ENCODE peak calls at places on chromosomes 6 and 20, in seven cellular contexts. One of them, this sample, is unnamed.

GRCh38 chr6:16803294-16804006 is 42.2 kb upstream of the ATXN1 start:
- DNase-seq in PC-3: no peak
- DNase-seq in OCI-LY7: no peak
- DNase-seq in hepatocyte: peak; percentile 81
- DNase-seq in GM23248: no peak
- DNase-seq in GM23338: peak; percentile 92
- DNase-seq in HCT116: no peak
- DNase-seq in this sample: peak; percentile 31

GRCh38 chr6:24636681-24637080 is 9.3 kb downstream of the KIAA0319 start:
- DNase-seq in PC-3: no peak
- DNase-seq in GM23338: no peak
- DNase-seq in hepatocyte: no peak
- DNase-seq in GM23248: no peak
- DNase-seq in OCI-LY7: no peak
- DNase-seq in HCT116: no peak
- DNase-seq in this sample: no peak

GRCh38 chr6:47787620-47788497 is 6.0 kb downstream of the OPN5 start:
- DNase-seq in hepatocyte: peak; percentile 86
- DNase-seq in HCT116: peak; percentile 58
- DNase-seq in PC-3: peak; percentile 88
- DNase-seq in GM23338: peak; percentile 82
- DNase-seq in GM23248: peak; percentile 73
- DNase-seq in OCI-LY7: peak; percentile 73
- DNase-seq in this sample: peak; percentile 79

GRCh38 chr6:166588691-166589333 is 2.3 kb upstream of the RAMACL start:
- DNase-seq in PC-3: no peak
- DNase-seq in GM23338: peak; percentile 54
- DNase-seq in HCT116: no peak
- DNase-seq in hepatocyte: no peak
- DNase-seq in GM23248: peak; percentile 67
- DNase-seq in OCI-LY7: peak; percentile 42
- DNase-seq in this sample: no peak

GRCh38 chr20:31859998-31860380 is 10.3 kb downstream of the DUSP15 start:
- DNase-seq in OCI-LY7: no peak
- DNase-seq in hepatocyte: no peak
- DNase-seq in GM23338: no peak
- DNase-seq in HCT116: no peak
- DNase-seq in PC-3: no peak
- DNase-seq in GM23248: no peak
- DNase-seq in this sample: no peak

GRCh38 chr6:147782302-147782701 is 273.8 kb downstream of the SAMD5 start:
- DNase-seq in PC-3: peak; percentile 39
- DNase-seq in GM23248: no peak
- DNase-seq in GM23338: no peak
- DNase-seq in OCI-LY7: no peak
- DNase-seq in hepatocyte: peak; percentile 40
- DNase-seq in HCT116: no peak
- DNase-seq in this sample: peak; percentile 39

GRCh38 chr20:41631826-41632225 is 13.6 kb upstream of the CHD6 start:
- DNase-seq in OCI-LY7: no peak
- DNase-seq in GM23338: no peak
- DNase-seq in hepatocyte: no peak
- DNase-seq in HCT116: no peak
- DNase-seq in PC-3: no peak
- DNase-seq in GM23248: peak; percentile 83
- DNase-seq in this sample: no peak

GRCh38 chr20:46169245-46170171 is 51.4 kb downstream of the CD40 start:
- DNase-seq in GM23248: no peak
- DNase-seq in OCI-LY7: no peak
- DNase-seq in HCT116: no peak
- DNase-seq in GM23338: no peak
- DNase-seq in PC-3: no peak
- DNase-seq in hepatocyte: no peak
- DNase-seq in this sample: no peak

GRCh38 chr20:52150440-52151258 is 40.9 kb downstream of the ZFP64 start:
- DNase-seq in GM23338: peak; percentile 61
- DNase-seq in OCI-LY7: peak; percentile 51
- DNase-seq in GM23248: peak; percentile 53
- DNase-seq in PC-3: peak; percentile 76
- DNase-seq in hepatocyte: peak; percentile 55
- DNase-seq in HCT116: peak; percentile 33
- DNase-seq in this sample: peak; percentile 54

DNA sequence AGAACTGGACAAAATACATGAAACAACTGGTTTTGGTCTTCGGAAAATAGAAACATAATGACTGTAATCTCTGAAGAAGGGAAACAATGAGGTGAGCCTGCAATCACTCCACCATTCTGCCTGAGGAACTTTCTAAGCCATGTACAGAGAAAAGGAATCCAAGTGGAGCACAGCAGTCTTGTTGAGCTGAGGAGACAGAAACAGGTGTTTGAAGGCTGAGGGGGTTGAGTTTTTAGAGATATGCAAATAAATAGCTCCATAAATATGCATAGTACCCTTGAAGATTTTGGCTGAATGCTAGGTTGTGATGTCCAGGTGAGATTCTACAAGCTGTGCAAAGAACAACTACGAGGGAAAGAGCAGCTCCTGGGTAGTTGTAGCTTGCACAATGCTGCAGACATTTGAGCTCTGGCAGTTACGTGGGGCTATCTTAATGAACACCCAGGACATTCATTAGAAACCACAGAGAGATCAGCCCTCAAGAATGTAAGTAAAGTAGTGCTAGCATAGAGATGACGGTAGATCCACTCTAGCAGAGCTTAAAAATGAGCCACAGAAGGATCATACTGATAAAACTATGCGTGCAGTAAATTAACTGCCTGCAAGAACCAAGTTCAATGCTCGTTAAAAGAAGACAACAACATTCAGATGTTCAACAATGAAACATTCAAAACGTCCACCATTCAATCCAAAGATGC is 24.3 kb downstream of the TUBB2B start:
- DNase-seq in PC-3: no peak
- DNase-seq in GM23248: peak; percentile 43
- DNase-seq in OCI-LY7: peak; percentile 19
- DNase-seq in GM23338: no peak
- DNase-seq in hepatocyte: no peak
- DNase-seq in HCT116: no peak
- DNase-seq in this sample: no peak
- TF ChIP-seq EZH2phosphoT487 in PC-3: no peak
- TF ChIP-seq EZH2phosphoT487 in GM23248: no peak
- TF ChIP-seq EZH2phosphoT487 in OCI-LY7: no peak
- TF ChIP-seq EZH2phosphoT487 in GM23338: no peak
- TF ChIP-seq EZH2phosphoT487 in hepatocyte: no peak
- TF ChIP-seq EZH2phosphoT487 in HCT116: no peak
- TF ChIP-seq EZH2phosphoT487 in this sample: no peak

GRCh38 chr20:23867152-23867776 is 12.3 kb downstream of the CST5 start:
- DNase-seq in hepatocyte: no peak
- DNase-seq in OCI-LY7: peak; percentile 46
- DNase-seq in GM23248: no peak
- DNase-seq in GM23338: peak; percentile 56
- DNase-seq in HCT116: no peak
- DNase-seq in PC-3: no peak
- DNase-seq in this sample: no peak
- TF ChIP-seq EZH2phosphoT487 in hepatocyte: no peak
- TF ChIP-seq EZH2phosphoT487 in OCI-LY7: no peak
- TF ChIP-seq EZH2phosphoT487 in GM23248: no peak
- TF ChIP-seq EZH2phosphoT487 in GM23338: no peak
- TF ChIP-seq EZH2phosphoT487 in HCT116: no peak
- TF ChIP-seq EZH2phosphoT487 in PC-3: no peak
- TF ChIP-seq EZH2phosphoT487 in this sample: no peak

GRCh38 chr20:53599378-53599777 is 5.7 kb upstream of the ZNF217 start:
- DNase-seq in PC-3: peak; percentile 1
- DNase-seq in GM23248: no peak
- DNase-seq in HCT116: no peak
- DNase-seq in OCI-LY7: no peak
- DNase-seq in GM23338: no peak
- DNase-seq in hepatocyte: no peak
- DNase-seq in this sample: no peak
- TF ChIP-seq EZH2phosphoT487 in PC-3: no peak
- TF ChIP-seq EZH2phosphoT487 in GM23248: no peak
- TF ChIP-seq EZH2phosphoT487 in HCT116: no peak
- TF ChIP-seq EZH2phosphoT487 in OCI-LY7: no peak
- TF ChIP-seq EZH2phosphoT487 in GM23338: no peak
- TF ChIP-seq EZH2phosphoT487 in hepatocyte: no peak
- TF ChIP-seq EZH2phosphoT487 in this sample: no peak

DNA sequence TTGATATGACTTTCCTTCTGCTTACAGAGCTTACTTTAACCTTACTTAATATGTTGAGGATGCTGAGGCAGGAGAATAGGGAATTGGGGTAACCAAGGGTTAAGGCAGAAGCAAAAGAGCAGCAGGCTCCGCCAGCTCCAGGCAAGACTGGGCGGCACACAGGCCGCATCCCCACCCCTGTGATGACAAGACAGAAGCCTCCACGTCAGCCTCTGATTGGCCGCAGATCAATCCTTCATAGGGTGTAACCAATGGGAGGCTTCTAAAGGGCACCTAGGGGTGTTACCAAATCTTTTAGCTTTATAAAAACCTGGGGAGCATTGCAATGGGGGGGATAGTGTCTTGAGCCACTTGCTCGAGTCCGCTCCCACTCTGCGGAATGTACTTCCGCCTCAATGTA is 106.4 kb downstream of the TAF4 start:
- DNase-seq in GM23338: peak; percentile 88
- DNase-seq in GM23248: peak; percentile 28
- DNase-seq in HCT116: peak; percentile 28
- DNase-seq in OCI-LY7: peak; percentile 8
- DNase-seq in PC-3: peak; percentile 8
- DNase-seq in hepatocyte: no peak
- DNase-seq in this sample: peak; percentile 64
- TF ChIP-seq EZH2phosphoT487 in GM23338: no peak
- TF ChIP-seq EZH2phosphoT487 in GM23248: no peak
- TF ChIP-seq EZH2phosphoT487 in HCT116: no peak
- TF ChIP-seq EZH2phosphoT487 in OCI-LY7: no peak
- TF ChIP-seq EZH2phosphoT487 in PC-3: no peak
- TF ChIP-seq EZH2phosphoT487 in hepatocyte: no peak
- TF ChIP-seq EZH2phosphoT487 in this sample: no peak

GRCh38 chr6:157126183-157127098 is 196.9 kb downstream of the TMEM242 start:
- DNase-seq in GM23248: no peak
- DNase-seq in GM23338: peak; percentile 32
- DNase-seq in OCI-LY7: no peak
- DNase-seq in HCT116: no peak
- DNase-seq in PC-3: no peak
- DNase-seq in hepatocyte: no peak
- DNase-seq in this sample: no peak
- TF ChIP-seq EZH2phosphoT487 in GM23248: no peak
- TF ChIP-seq EZH2phosphoT487 in GM23338: no peak
- TF ChIP-seq EZH2phosphoT487 in OCI-LY7: no peak
- TF ChIP-seq EZH2phosphoT487 in HCT116: no peak
- TF ChIP-seq EZH2phosphoT487 in PC-3: no peak
- TF ChIP-seq EZH2phosphoT487 in hepatocyte: no peak
- TF ChIP-seq EZH2phosphoT487 in this sample: no peak